ENCODE peak calls at places on chromosomes 12 and 14, in ten cellular contexts. B is G401; Q is heart left ventricle; M is NCI-H2081; R is DMS79; A is effector CD4-positive, alpha-beta T cell; I is effector CD8-positive, alpha-beta T cell; C is KG1; P is kidney; F is GDM1. W is an unnamed sample.
A peak's percentile ranks its signal among the peaks of the same experiment; 100 is the strongest.

GRCh38 chr12:54036620-54037359 is 3.9 kb downstream of the HOXC5 start:
- DNase-seq in M (no peak), C (no peak), P (peak; percentile 87), A (no peak), F (no peak), I (no peak), B (no peak), R (peak; percentile 23), Q (no peak), W (no peak)

GRCh38 chr14:103755060-103755459 is 39.5 kb downstream of the ZFYVE21 start:
- DNase-seq in F (no peak), M (no peak), R (no peak), P (no peak), I (no peak), C (no peak), B (no peak), Q (no peak), A (no peak), W (no peak)

GRCh38 chr14:68248481-68249255 is 429.1 kb downstream of the RAD51B start:
- DNase-seq in I (no peak), C (peak; percentile 51), F (peak; percentile 32), B (peak; percentile 58), Q (peak; percentile 66), A (peak; percentile 10), R (peak; percentile 57), P (peak; percentile 67), M (peak; percentile 54), W (no peak)

GRCh38 chr12:29983917-29984316 is 200.2 kb upstream of the TMTC1 start:
- DNase-seq in M (no peak), R (no peak), F (no peak), B (no peak), I (no peak), Q (no peak), P (no peak), A (no peak), C (no peak), W (no peak)

GRCh38 chr12:12469386-12469785 is 93.3 kb downstream of the DUSP16 start:
- DNase-seq in Q (no peak), F (no peak), R (no peak), A (no peak), M (no peak), B (no peak), C (no peak), P (no peak), I (no peak), W (no peak)

GRCh38 chr12:64826234-64826633 is 1.8 kb downstream of the TBC1D30 start:
- DNase-seq in B (peak; percentile 63), Q (peak; percentile 78), P (peak; percentile 74), C (no peak), A (no peak), I (no peak), F (no peak), R (peak; percentile 40), M (peak; percentile 86), W (no peak)

GRCh38 chr12:50986961-50987737 is 34.8 kb downstream of the HIGD1C start:
- DNase-seq in M (peak; percentile 33), C (no peak), A (no peak), P (no peak), I (no peak), B (peak; percentile 75), R (no peak), Q (no peak), F (no peak), W (no peak)

GRCh38 chr14:104110491-104111209 is 25.1 kb downstream of the ASPG start:
- DNase-seq in I (no peak), B (no peak), Q (peak; percentile 46), P (peak; percentile 53), A (no peak), M (no peak), C (no peak), R (no peak), F (no peak), W (no peak)

GRCh38 chr14:89399157-89399556 is 17.9 kb downstream of the FOXN3 start:
- DNase-seq in Q (no peak), B (no peak), A (no peak), I (no peak), R (no peak), C (no peak), P (no peak), F (no peak), M (no peak), W (no peak)

GRCh38 chr12:131831021-131831571 is 2.9 kb downstream of the MMP17 start:
- DNase-seq in F (no peak), M (peak; percentile 75), Q (peak; percentile 62), C (no peak), B (no peak), R (peak; percentile 25), I (peak; percentile 8), A (no peak), P (no peak), W (no peak)

GRCh38 chr14:57755018-57755521 is 110.8 kb downstream of the SLC35F4 start:
- DNase-seq in A (no peak), B (no peak), R (no peak), I (no peak), Q (no peak), M (no peak), C (no peak), P (no peak), F (no peak), W (no peak)

GRCh38 chr12:74066476-74066875 is 471.2 kb upstream of the ATXN7L3B start:
- DNase-seq in I (no peak), Q (no peak), P (peak; percentile 32), A (no peak), B (no peak), F (no peak), C (no peak), M (peak; percentile 12), R (no peak), W (no peak)

GRCh38 chr12:10590976-10591375 is 22.4 kb downstream of the MAGOHB start:
- DNase-seq in Q (no peak), I (no peak), M (no peak), B (no peak), C (no peak), R (no peak), F (no peak), A (no peak), P (no peak), W (no peak)

GRCh38 chr14:92680781-92681650 is 67.4 kb downstream of the LGMN start:
- DNase-seq in R (no peak), M (peak; percentile 79), Q (peak; percentile 86), C (peak; percentile 61), B (peak; percentile 69), A (peak; percentile 55), F (peak; percentile 48), I (peak; percentile 65), P (peak; percentile 81), W (peak; percentile 42)

GRCh38 chr12:109685574-109686447 is 27.8 kb upstream of the FAM222A start:
- DNase-seq in P (peak; percentile 7), C (no peak), M (no peak), I (no peak), R (no peak), Q (no peak), F (no peak), B (no peak), A (no peak), W (no peak)

GRCh38 chr14:36625436-36625835 is 36.2 kb upstream of the PAX9 start:
- DNase-seq in C (no peak), I (no peak), M (no peak), P (no peak), Q (no peak), B (no peak), A (no peak), R (peak; percentile 88), F (no peak), W (no peak)

GRCh38 chr12:120843472-120843871 is 60.7 kb downstream of the SPPL3 start:
- DNase-seq in I (no peak), P (no peak), Q (no peak), A (no peak), B (no peak), M (no peak), R (no peak), F (no peak), C (no peak), W (no peak)

GRCh38 chr14:54676822-54677708 is 110.1 kb downstream of the SAMD4A start:
- DNase-seq in C (no peak), P (no peak), R (no peak), A (no peak), I (no peak), B (peak; percentile 68), Q (no peak), F (no peak), M (no peak), W (no peak)

GRCh38 chr14:69043598-69044267 is 64.6 kb upstream of the ACTN1 start:
- DNase-seq in F (peak; percentile 32), A (no peak), Q (no peak), P (no peak), C (no peak), I (no peak), M (no peak), B (no peak), R (no peak), W (peak; percentile 51)

GRCh38 chr14:36942522-36943245 is 229.7 kb downstream of the SLC25A21 start:
- DNase-seq in C (no peak), B (no peak), Q (no peak), M (no peak), A (no peak), R (no peak), I (no peak), F (no peak), P (no peak), W (no peak)

GRCh38 chr14:50062438-50063039 is 53.8 kb downstream of the VCPKMT start:
- DNase-seq in A (peak; percentile 79), P (no peak), B (no peak), I (peak; percentile 51), Q (no peak), F (peak; percentile 34), C (no peak), M (no peak), R (no peak), W (no peak)

W was measured in tibial nerve.